ENCODE peak calls at places on chromosome 13, in six cellular contexts. L is tibial nerve, D is right cardiac atrium, G is breast epithelium, I is heart left ventricle, P is ovary. C is an unnamed sample. For H3K4me1, the result is how much of the 10 kb centered on the place peaks cover.

GRCh38 chr13:36713842-36714241 is 40.0 kb downstream of the SERTM1 start:
- DNase-seq in L (no peak), D (no peak), G (no peak), I (no peak), P (no peak), C (no peak)

GRCh38 chr13:49858183-49858856 is 65.8 kb upstream of the KPNA3 start:
- DNase-seq in L (no peak), D (no peak), G (no peak), I (no peak), P (no peak), C (no peak)

GRCh38 chr13:111972261-111972780 is 94.6 kb upstream of the SOX1 start:
- DNase-seq in L (no peak), D (no peak), G (no peak), I (no peak), P (no peak), C (no peak)

GRCh38 chr13:41601718-41602445 is 144.5 kb downstream of the RGCC start:
- DNase-seq in L (no peak), D (no peak), G (no peak), I (no peak), P (no peak), C (no peak)

GRCh38 chr13:29496241-29496712 is 99.2 kb downstream of the SLC7A1 start:
- DNase-seq in L (no peak), D (no peak), G (no peak), I (peak), P (no peak), C (peak)

GRCh38 chr13:87129602-87130300 is 541.4 kb upstream of the SLITRK5 start:
- DNase-seq in L (no peak), D (no peak), G (no peak), I (no peak), P (no peak), C (no peak)

GRCh38 chr13:32988588-32989256 is 27.5 kb upstream of the KL start:
- DNase-seq in L (no peak), D (no peak), G (no peak), I (no peak), P (no peak), C (no peak)

GRCh38 chr13:29438772-29439171 is 156.7 kb downstream of the SLC7A1 start:
- DNase-seq in L (no peak), D (no peak), G (no peak), I (peak), P (peak), C (peak)

GRCh38 chr13:107209811-107210210 is 641.9 kb upstream of the ARGLU1 start:
- DNase-seq in L (no peak), D (no peak), G (no peak), I (no peak), P (no peak), C (no peak)

GRCh38 chr13:29436291-29436690 is 159.2 kb downstream of the SLC7A1 start:
- DNase-seq in L (no peak), D (no peak), G (no peak), I (no peak), P (no peak), C (no peak)

GRCh38 chr13:43744630-43745029 is 42.1 kb downstream of the ENOX1 start:
- DNase-seq in L (no peak), D (no peak), G (no peak), I (no peak), P (no peak), C (no peak)

GRCh38 chr13:104017317-104017716 is 951.1 kb upstream of the SLC10A2 start:
- DNase-seq in L (no peak), D (no peak), G (no peak), I (no peak), P (no peak), C (no peak)

GRCh38 chr13:63614874-63615612 is 2199.4 kb upstream of the PCDH20 start:
- DNase-seq in L (no peak), D (no peak), G (no peak), I (no peak), P (no peak), C (no peak)

GRCh38 chr13:108915095-108915633 is 285.8 kb downstream of the MYO16 start:
- DNase-seq in L (no peak), D (no peak), G (no peak), I (no peak), P (no peak), C (no peak)

GRCh38 chr13:51453959-51454703 is 1.3 kb upstream of the INTS6 start:
- DNase-seq in L (no peak), D (no peak), G (no peak), I (peak), P (peak), C (no peak)

GRCh38 chr13:46166947-46167610 is 14.9 kb downstream of the LCP1 start:
- DNase-seq in L (no peak), D (no peak), G (no peak), I (no peak), P (no peak), C (no peak)
- H3K4me1 ChIP-seq in L (under half), D (under half), G (under half), I (under half), P (under half), C (under half)

GRCh38 chr13:113161433-113161832 is 3.0 kb downstream of the PROZ start:
- DNase-seq in L (no peak), D (no peak), G (no peak), I (no peak), P (no peak), C (peak)

GRCh38 chr13:113158946-113159345 is 498 bp downstream of the PROZ start:
- DNase-seq in L (no peak), D (no peak), G (no peak), I (no peak), P (no peak), C (no peak)

GRCh38 chr13:113160983-113161382 is 2.5 kb downstream of the PROZ start:
- DNase-seq in L (no peak), D (peak), G (no peak), I (no peak), P (no peak), C (no peak)

GRCh38 chr13:113157929-113158747 is at the start of gene PROZ:
- DNase-seq in L (no peak), D (no peak), G (no peak), I (no peak), P (no peak), C (no peak)

GRCh38 chr13:113159701-113160100 is 1.3 kb downstream of the PROZ start:
- DNase-seq in L (no peak), D (no peak), G (no peak), I (no peak), P (no peak), C (no peak)
- H3K4me1 ChIP-seq in L (under half), D (under half), G (under half), I (under half), P (under half), C (under half)

GRCh38 chr13:95226051-95226450 is 75.2 kb downstream of the ABCC4 start:
- DNase-seq in L (no peak), D (no peak), G (no peak), I (no peak), P (no peak), C (no peak)

GRCh38 chr13:95228130-95228529 is 73.1 kb downstream of the ABCC4 start:
- DNase-seq in L (no peak), D (no peak), G (no peak), I (no peak), P (no peak), C (no peak)

GRCh38 chr13:95229855-95230254 is 71.4 kb downstream of the ABCC4 start:
- DNase-seq in L (no peak), D (no peak), G (no peak), I (no peak), P (no peak), C (no peak)

GRCh38 chr13:95226476-95226875 is 74.8 kb downstream of the ABCC4 start:
- DNase-seq in L (no peak), D (no peak), G (no peak), I (no peak), P (no peak), C (no peak)

GRCh38 chr13:95226932-95227718 is 74.1 kb downstream of the ABCC4 start:
- DNase-seq in L (no peak), D (no peak), G (no peak), I (no peak), P (no peak), C (no peak)
- H3K4me1 ChIP-seq in L (under half), D (under half), G (under half), I (under half), P (under half), C (under half)

DNA sequence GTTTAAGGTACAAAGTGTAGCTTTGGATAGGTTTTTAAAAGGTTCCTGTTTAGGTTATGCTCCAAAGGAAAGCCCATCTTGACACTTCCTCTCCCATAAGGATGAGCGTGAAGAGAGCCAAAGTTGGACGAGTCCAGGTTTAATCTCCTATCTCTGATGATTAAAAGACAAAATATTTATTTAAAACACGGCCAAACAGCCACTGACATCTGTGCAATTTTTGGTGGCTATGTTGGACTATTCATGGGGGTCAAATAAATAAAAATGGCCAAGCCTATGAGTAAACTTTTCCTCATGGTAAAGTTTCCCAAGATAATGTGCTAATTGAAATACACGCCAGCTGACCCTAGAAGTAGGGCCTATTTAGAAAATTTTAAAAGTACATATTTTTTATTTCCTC is 69.0 kb upstream of the DOCK9 start:
- DNase-seq in L (no peak), D (no peak), G (no peak), I (no peak), P (no peak), C (no peak)
- H3K4me1 ChIP-seq in L (under half), D (under half), G (under half), I (under half), P (under half), C (under half)

GRCh38 chr13:24068472-24068871 is 92.0 kb upstream of the SPATA13 start:
- DNase-seq in L (no peak), D (no peak), G (no peak), I (no peak), P (no peak), C (no peak)
- H3K4me1 ChIP-seq in L (under half), D (under half), G (under half), I (under half), P (under half), C (under half)